ENCODE peak calls at places on chromosomes 12 and 14, in four cellular contexts. D is stimulated activated CD4-positive, alpha-beta T cell treated with anti-CD3 and anti-CD28 coated beads, Interleukin-1b, Interleukin-23, amount 100 ng/mL, for 4 hours; M is mesothelial cell of epicardium; H is ecto neural progenitor cell. E is an unnamed sample.

GRCh38 chr12:80352476-80352875 is 91.6 kb upstream of the PTPRQ start:
- DNase-seq in D (no peak), H (no peak), M (no peak), E (no peak)

GRCh38 chr12:109202770-109203169 is 86.4 kb downstream of the ACACB start:
- DNase-seq in M (no peak), D (no peak), H (no peak), E (no peak)

GRCh38 chr12:47993491-47993890 is 10.8 kb downstream of the COL2A1 start:
- DNase-seq in H (no peak), M (no peak), D (no peak), E (no peak)

GRCh38 chr12:49838973-49839633 is 3.8 kb downstream of the BCDIN3D start:
- DNase-seq in M (no peak), D (no peak), H (no peak), E (no peak)

GRCh38 chr14:77204457-77204796 is 22.8 kb downstream of the TMEM63C start:
- DNase-seq in D (no peak), H (no peak), M (no peak), E (no peak)

GRCh38 chr12:57229041-57229633 is 374 bp upstream of the SHMT2 start:
- DNase-seq in M (no peak), H (no peak), D (no peak), E (no peak)

GRCh38 chr12:31106101-31106803 is 32.6 kb downstream of the DDX11 start:
- DNase-seq in H (peak; percentile 42), M (no peak), D (no peak), E (no peak)

GRCh38 chr14:61346221-61346620 is 24.8 kb downstream of the PRKCH start:
- DNase-seq in M (no peak), H (no peak), D (no peak), E (no peak)

GRCh38 chr14:68279437-68279720 is 459.8 kb downstream of the RAD51B start:
- DNase-seq in H (no peak), D (no peak), M (no peak), E (no peak)

GRCh38 chr14:74697543-74697942 is 15.3 kb downstream of the AREL1 start:
- DNase-seq in H (no peak), D (no peak), M (no peak), E (no peak)

GRCh38 chr14:67411820-67412421 is at the start of gene PLEK2:
- DNase-seq in H (no peak), M (no peak), D (peak; percentile 46), E (peak; percentile 89)

GRCh38 chr12:27359578-27360340 is 27.1 kb downstream of the BMAL2 start:
- DNase-seq in H (no peak), D (no peak), M (no peak), E (no peak)

GRCh38 chr14:52054678-52055077 is 14.2 kb downstream of the NID2 start:
- DNase-seq in M (no peak), D (no peak), H (no peak), E (no peak)

GRCh38 chr12:62581288-62582064 is 114.8 kb downstream of the MON2 start:
- DNase-seq in H (no peak), D (no peak), M (no peak), E (no peak)

GRCh38 chr12:121893901-121894540 is 5.4 kb downstream of the PSMD9 start:
- DNase-seq in H (no peak), D (no peak), M (no peak), E (no peak)

GRCh38 chr12:93786669-93787397 is 109.7 kb downstream of the CRADD start:
- DNase-seq in D (no peak), H (no peak), M (no peak), E (no peak)

GRCh38 chr12:113535100-113535499 is 63.4 kb upstream of the LHX5 start:
- DNase-seq in M (no peak), D (no peak), H (no peak), E (no peak)

GRCh38 chr14:95727084-95727700 is 13.3 kb upstream of the TCL1A start:
- DNase-seq in H (no peak), M (no peak), D (no peak), E (no peak)

GRCh38 chr12:55642275-55643068 is 5.8 kb downstream of the OR10P1 start:
- DNase-seq in D (no peak), H (no peak), M (no peak), E (peak; percentile 79)

GRCh38 chr12:27177716-27178115 is 66.4 kb upstream of the STK38L start:
- DNase-seq in M (no peak), D (no peak), H (no peak), E (no peak)

GRCh38 chr12:3913278-3913677 is 40.1 kb upstream of the PARP11 start:
- DNase-seq in H (no peak), D (no peak), M (no peak), E (no peak)

GRCh38 chr12:111361073-111361716 is 7.7 kb downstream of the PHETA1 start:
- DNase-seq in M (no peak), H (no peak), D (no peak), E (no peak)

GRCh38 chr14:83425138-83425537 is 1891.5 kb upstream of the SEL1L start:
- DNase-seq in M (no peak), H (no peak), D (no peak), E (no peak)

GRCh38 chr12:26360062-26360461 is 164.7 kb downstream of the SSPN start:
- DNase-seq in M (no peak), H (no peak), D (no peak), E (no peak)

E was measured in left lung.